ENCODE peak calls at places on chromosomes 11 and 22, in eight cellular contexts. T, U, A, Q, K, Y, D and E are unnamed samples.

GRCh38 chr11:25309818-25310217 is 813.0 kb downstream of the LUZP2 start:
- DNase-seq in D (no peak), T (no peak), U (no peak), Q (no peak), K (no peak), Y (no peak), A (no peak), E (no peak)

GRCh38 chr11:1126491-1126926 is 31.2 kb upstream of the MUC5AC start:
- DNase-seq in K (no peak), A (peak; percentile 53), T (peak; percentile 8), Q (no peak), D (no peak), U (no peak), Y (no peak), E (no peak)

GRCh38 chr11:30919389-30920172 is 333.4 kb upstream of the MPPED2 start:
- DNase-seq in U (no peak), A (no peak), T (no peak), D (no peak), K (no peak), Y (no peak), Q (no peak), E (no peak)

GRCh38 chr11:46102843-46103242 is 18.4 kb downstream of the PHF21A start:
- DNase-seq in T (no peak), K (no peak), D (no peak), Y (no peak), A (no peak), U (no peak), Q (no peak), E (no peak)

GRCh38 chr22:27771637-27772369 is 29.8 kb downstream of the MN1 start:
- DNase-seq in D (no peak), K (no peak), T (no peak), Q (no peak), Y (no peak), U (no peak), A (no peak), E (no peak)

GRCh38 chr22:23408321-23408720 is 171.8 kb downstream of the IGLL1 start:
- DNase-seq in D (no peak), Y (no peak), A (no peak), T (no peak), K (no peak), U (no peak), Q (no peak), E (no peak)

GRCh38 chr11:103703954-103704353 is 332.5 kb upstream of the DDI1 start:
- DNase-seq in D (no peak), Y (no peak), K (peak; percentile 30), T (no peak), A (no peak), Q (no peak), U (no peak), E (no peak)

GRCh38 chr11:14713518-14714244 is 70.1 kb downstream of the PDE3B start:
- DNase-seq in T (no peak), K (no peak), D (no peak), U (no peak), Y (no peak), A (no peak), Q (no peak), E (no peak)

GRCh38 chr11:109697140-109697843 is 275.3 kb downstream of the C11orf87 start:
- DNase-seq in D (peak; percentile 56), T (peak; percentile 35), U (no peak), A (peak; percentile 29), Y (no peak), Q (no peak), K (no peak), E (no peak)

GRCh38 chr11:118304227-118304808 is at the start of gene CD3E:
- DNase-seq in D (no peak), K (no peak), A (no peak), Q (no peak), Y (no peak), U (no peak), T (no peak), E (no peak)

GRCh38 chr22:21690401-21690801 is 24.6 kb downstream of the PPIL2 start:
- DNase-seq in Q (no peak), D (no peak), T (no peak), U (no peak), A (no peak), K (no peak), Y (no peak), E (no peak)

GRCh38 chr22:44068422-44069191 is 44.5 kb downstream of the PARVB start:
- DNase-seq in Q (no peak), T (no peak), K (no peak), Y (no peak), U (no peak), D (no peak), A (no peak), E (no peak)

GRCh38 chr22:46292173-46292572 is 4.5 kb upstream of the GTSE1 start:
- DNase-seq in T (no peak), U (no peak), K (no peak), A (no peak), Q (no peak), Y (no peak), D (no peak), E (no peak)
- H3K4me1 ChIP-seq in T (peaks cover 12% of the 10 kb centered on the region), U (peaks cover 14% of the 10 kb centered on the region), K (peaks cover 7% of the 10 kb centered on the region), A (peaks cover 3% of the 10 kb centered on the region), Q (peaks cover 15% of the 10 kb centered on the region), Y (peaks cover 52% of the 10 kb centered on the region), D (peaks cover 9% of the 10 kb centered on the region), E (peaks cover 7% of the 10 kb centered on the region)

DNA sequence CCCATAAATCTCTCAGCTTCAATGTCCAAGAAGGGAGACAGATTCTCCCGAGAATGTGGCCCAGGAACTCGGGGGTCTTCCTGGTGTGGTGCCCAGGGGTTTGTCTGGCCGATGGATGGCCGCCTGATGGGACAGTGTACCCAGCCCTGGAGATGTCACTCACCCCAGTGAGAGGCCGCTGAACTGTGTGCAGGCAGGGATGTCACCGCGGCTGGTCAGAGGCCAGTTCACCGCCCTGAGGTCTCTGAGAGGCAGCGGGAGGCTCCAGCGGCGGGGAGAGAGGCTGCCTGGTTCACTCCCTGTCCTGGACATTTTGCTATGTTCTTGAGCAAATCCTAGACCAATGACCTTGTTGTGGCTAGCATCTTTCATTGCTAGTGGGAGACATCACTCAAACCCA is 1349.5 kb downstream of the BRD1 start:
- DNase-seq in U (no peak), A (peak; percentile 60), Q (no peak), Y (no peak), K (no peak), D (no peak), T (no peak), E (no peak)
- H3K9me3 ChIP-seq in U (no peaks in the 10 kb centered on the region), A (no peaks in the 10 kb centered on the region), Q (no peaks in the 10 kb centered on the region), Y (no peaks in the 10 kb centered on the region), K (no peaks in the 10 kb centered on the region), D (no peaks in the 10 kb centered on the region), T (no peaks in the 10 kb centered on the region), E (no peaks in the 10 kb centered on the region)

GRCh38 chr22:42299586-42300285 is 29.3 kb upstream of the TCF20 start:
- DNase-seq in K (no peak), Y (peak; percentile 32), A (peak; percentile 83), U (no peak), Q (no peak), T (no peak), D (peak; percentile 32), E (no peak)

GRCh38 chr22:42300286-42301071 is 30.0 kb upstream of the TCF20 start:
- DNase-seq in T (no peak), D (no peak), U (no peak), K (peak; percentile 81), A (peak; percentile 53), Y (no peak), Q (no peak), E (no peak)

GRCh38 chr22:42296883-42297282 is 26.4 kb upstream of the TCF20 start:
- DNase-seq in A (no peak), U (no peak), D (no peak), T (no peak), Q (no peak), Y (no peak), K (no peak), E (no peak)

GRCh38 chr22:42297778-42298177 is 27.3 kb upstream of the TCF20 start:
- DNase-seq in D (no peak), Q (no peak), U (no peak), K (no peak), T (no peak), Y (no peak), A (no peak), E (no peak)

GRCh38 chr22:42298746-42299145 is 28.3 kb upstream of the TCF20 start:
- DNase-seq in A (no peak), U (no peak), T (no peak), Q (no peak), K (no peak), D (no peak), Y (no peak), E (no peak)
- H3K4me1 ChIP-seq in A (peaks cover 10% of the 10 kb centered on the region), U (no peaks in the 10 kb centered on the region), T (peaks cover 18% of the 10 kb centered on the region), Q (peaks cover 15% of the 10 kb centered on the region), K (peaks cover 19% of the 10 kb centered on the region), D (peaks cover 31% of the 10 kb centered on the region), Y (peaks cover 11% of the 10 kb centered on the region), E (peaks cover 2% of the 10 kb centered on the region)

GRCh38 chr11:134164490-134165370 is 59.0 kb downstream of the NCAPD3 start:
- DNase-seq in A (no peak), U (no peak), K (no peak), Y (no peak), Q (no peak), D (peak; percentile 38), T (no peak), E (no peak)
- H3K9me3 ChIP-seq in A (no peaks in the 10 kb centered on the region), U (no peaks in the 10 kb centered on the region), K (no peaks in the 10 kb centered on the region), Y (no peaks in the 10 kb centered on the region), Q (no peaks in the 10 kb centered on the region), D (peaks cover 90% of the 10 kb centered on the region), T (no peaks in the 10 kb centered on the region), E (no peaks in the 10 kb centered on the region)

DNA sequence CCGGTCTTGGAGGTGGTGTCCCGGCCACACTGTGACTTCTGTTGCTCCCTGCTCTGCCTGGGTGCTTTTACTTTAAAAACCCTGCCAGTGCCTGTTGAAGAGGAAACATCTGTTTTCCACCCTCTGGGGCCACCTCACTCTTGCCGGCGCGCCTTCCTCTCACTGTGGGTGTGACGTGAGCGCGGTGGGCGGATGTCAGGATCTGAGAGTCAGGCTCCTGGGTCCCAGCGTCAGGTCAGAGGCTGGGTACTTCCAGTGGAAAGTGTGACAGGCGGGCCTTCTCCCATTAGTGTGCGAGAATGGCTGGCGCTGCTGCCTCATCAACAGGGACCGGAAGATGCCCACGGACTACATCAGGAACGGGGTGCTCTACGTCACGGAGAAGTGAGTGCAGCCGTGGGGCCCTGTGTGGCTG is 54.2 kb downstream of the GRAMD4 start:
- DNase-seq in T (no peak), D (no peak), U (no peak), K (no peak), Y (peak; percentile 81), Q (no peak), A (peak; percentile 89), E (peak; percentile 75)
- H3K4me1 ChIP-seq in T (no peaks in the 10 kb centered on the region), D (peaks cover 2% of the 10 kb centered on the region), U (no peaks in the 10 kb centered on the region), K (no peaks in the 10 kb centered on the region), Y (peaks cover 47% of the 10 kb centered on the region), Q (peaks cover 6% of the 10 kb centered on the region), A (no peaks in the 10 kb centered on the region), E (no peaks in the 10 kb centered on the region)